ENCODE peak calls at places on chromosomes 16 and 17, in six cellular contexts. G is AG10803; W is CD8-positive, alpha-beta T cell; I is mammary epithelial cell; P is AG04450; L is SJSA1. Q is an unnamed sample.

GRCh38 chr16:24846548-24847357 is 990 bp downstream of the SLC5A11 start:
- DNase-seq in I (no peak), P (no peak), W (no peak), L (no peak), G (no peak), Q (no peak)

GRCh38 chr17:27496501-27496943 is 40.3 kb downstream of the KSR1 start:
- DNase-seq in P (no peak), I (no peak), G (no peak), W (no peak), L (no peak), Q (no peak)

GRCh38 chr16:28112908-28113307 is 49.4 kb upstream of the GSG1L start:
- DNase-seq in G (no peak), P (no peak), L (no peak), I (no peak), W (no peak), Q (no peak)

GRCh38 chr17:68398731-68399637 is 58.3 kb downstream of the WIPI1 start:
- DNase-seq in L (peak; percentile 82), G (peak; percentile 73), I (peak; percentile 32), P (peak; percentile 50), W (peak; percentile 59), Q (peak; percentile 63)

GRCh38 chr17:75888484-75888883 is 8.3 kb downstream of the TRIM65 start:
- DNase-seq in W (no peak), L (no peak), G (no peak), I (no peak), P (no peak), Q (peak; percentile 45)

GRCh38 chr17:60231691-60232090 is 81.9 kb downstream of the CA4 start:
- DNase-seq in W (no peak), L (no peak), P (no peak), G (peak; percentile 54), I (peak; percentile 59), Q (no peak)

GRCh38 chr17:8117367-8117979 is 841 bp downstream of the ALOXE3 start:
- DNase-seq in G (no peak), P (no peak), L (no peak), W (no peak), I (no peak), Q (no peak)

GRCh38 chr16:73231969-73232554 is 184.1 kb upstream of the ZFHX3 start:
- DNase-seq in I (no peak), L (no peak), W (no peak), G (no peak), P (no peak), Q (no peak)

GRCh38 chr17:71926746-71927398 is 193.9 kb upstream of the SOX9 start:
- DNase-seq in L (no peak), G (peak; percentile 18), I (peak; percentile 55), P (no peak), W (no peak), Q (no peak)

GRCh38 chr16:85187447-85187846 is 75.2 kb upstream of the CIBAR2 start:
- DNase-seq in G (no peak), W (no peak), L (no peak), P (no peak), I (no peak), Q (no peak)

GRCh38 chr17:28901866-28902818 is 737 bp downstream of the DHRS13 start:
- DNase-seq in W (peak; percentile 71), I (no peak), L (peak; percentile 50), P (no peak), G (peak; percentile 30), Q (no peak)

GRCh38 chr17:77611791-77612466 is 346.6 kb upstream of the TNRC6C start:
- DNase-seq in W (no peak), P (no peak), L (no peak), G (no peak), I (no peak), Q (peak; percentile 59)

GRCh38 chr17:31273511-31273910 is 23.5 kb downstream of the OMG start:
- DNase-seq in W (no peak), I (no peak), G (no peak), P (no peak), L (no peak), Q (no peak)

GRCh38 chr17:81330884-81331245 is 35.8 kb upstream of the SLC38A10 start:
- DNase-seq in W (no peak), L (no peak), I (no peak), P (no peak), G (no peak), Q (no peak)

GRCh38 chr17:81329927-81330883 is 35.1 kb upstream of the SLC38A10 start:
- DNase-seq in W (no peak), P (no peak), L (no peak), I (no peak), G (no peak), Q (no peak)

GRCh38 chr17:81329279-81329926 is 34.3 kb upstream of the SLC38A10 start:
- DNase-seq in I (peak; percentile 98), L (peak; percentile 79), G (peak; percentile 82), P (peak; percentile 60), W (no peak), Q (peak; percentile 90)

GRCh38 chr17:81328489-81328888 is 33.4 kb upstream of the SLC38A10 start:
- DNase-seq in G (no peak), I (no peak), W (no peak), P (no peak), L (no peak), Q (no peak)

GRCh38 chr17:81328925-81329278 is 33.8 kb upstream of the SLC38A10 start:
- DNase-seq in P (no peak), W (no peak), L (no peak), G (no peak), I (peak; percentile 37), Q (no peak)
- H3K4me3 ChIP-seq in P (no peak overlapping the region), W (no peak overlapping the region), L (no peak overlapping the region), G (no peak overlapping the region), I (no peak overlapping the region), Q (no peak overlapping the region)

DNA sequence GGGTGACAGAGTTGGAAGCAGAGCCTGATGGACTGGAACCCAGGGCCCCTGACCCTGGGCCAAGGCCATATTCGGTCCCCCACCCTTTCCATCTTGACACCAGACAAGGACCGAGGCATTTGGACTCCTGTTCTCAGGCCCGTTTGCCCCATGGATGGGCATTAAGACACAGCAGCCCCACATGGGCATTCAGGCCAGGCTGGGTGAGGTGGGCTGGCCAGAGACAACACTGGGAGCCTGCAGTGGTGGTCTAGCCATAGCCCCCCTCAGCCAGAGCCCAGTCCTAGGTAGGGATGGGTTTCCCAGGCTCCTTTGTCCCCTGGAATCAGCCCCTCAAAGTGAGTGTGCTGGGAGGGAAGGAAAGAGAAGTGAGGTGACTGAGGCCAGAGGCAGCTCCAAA is 1.6 kb downstream of the PDK2 start:
- DNase-seq in G (no peak), I (no peak), W (no peak), L (no peak), P (no peak), Q (no peak)
- H3K4me3 ChIP-seq in G (peak overlapping the region; percentile 91), I (no peak overlapping the region), W (no peak overlapping the region), L (no peak overlapping the region), P (no peak overlapping the region), Q (no peak overlapping the region)

DNA sequence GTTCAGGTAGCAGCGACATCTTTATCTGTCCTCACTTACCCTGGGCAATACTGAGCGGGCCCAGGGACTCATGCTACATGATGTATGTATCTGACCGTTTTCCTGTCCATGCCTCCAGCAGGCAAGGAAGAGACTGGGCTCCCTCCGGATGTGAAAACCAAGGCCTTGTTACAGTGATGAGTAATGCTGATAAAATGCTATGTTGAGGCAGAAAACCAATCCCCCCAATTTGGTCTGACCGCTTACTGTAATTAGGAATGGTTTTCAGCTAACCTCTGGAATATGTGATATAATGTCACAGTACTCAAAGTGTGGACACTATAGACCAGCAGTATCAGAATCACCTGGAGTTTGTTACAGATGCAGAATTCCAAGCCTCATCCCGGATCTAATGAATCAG is 589.9 kb downstream of the HS3ST4 start:
- DNase-seq in W (no peak), I (no peak), P (no peak), L (no peak), G (no peak), Q (no peak)
- H3K4me3 ChIP-seq in W (no peak overlapping the region), I (no peak overlapping the region), P (no peak overlapping the region), L (no peak overlapping the region), G (no peak overlapping the region), Q (no peak overlapping the region)

GRCh38 chr16:56425439-56425832 is at the start of gene AMFR:
- DNase-seq in P (peak; percentile 36), G (peak; percentile 86), W (peak; percentile 80), I (peak; percentile 72), L (peak; percentile 60), Q (peak; percentile 89)

GRCh38 chr16:56426585-56426984 is 1.2 kb upstream of the AMFR start:
- DNase-seq in W (no peak), P (no peak), I (peak; percentile 60), L (no peak), G (no peak), Q (no peak)

GRCh38 chr16:56424404-56424765 is 960 bp downstream of the AMFR start:
- DNase-seq in P (no peak), G (no peak), W (no peak), L (peak; percentile 13), I (peak; percentile 17), Q (no peak)

GRCh38 chr16:56423584-56424403 is 1.6 kb downstream of the AMFR start:
- DNase-seq in W (no peak), G (no peak), I (no peak), P (no peak), L (no peak), Q (no peak)

DNA sequence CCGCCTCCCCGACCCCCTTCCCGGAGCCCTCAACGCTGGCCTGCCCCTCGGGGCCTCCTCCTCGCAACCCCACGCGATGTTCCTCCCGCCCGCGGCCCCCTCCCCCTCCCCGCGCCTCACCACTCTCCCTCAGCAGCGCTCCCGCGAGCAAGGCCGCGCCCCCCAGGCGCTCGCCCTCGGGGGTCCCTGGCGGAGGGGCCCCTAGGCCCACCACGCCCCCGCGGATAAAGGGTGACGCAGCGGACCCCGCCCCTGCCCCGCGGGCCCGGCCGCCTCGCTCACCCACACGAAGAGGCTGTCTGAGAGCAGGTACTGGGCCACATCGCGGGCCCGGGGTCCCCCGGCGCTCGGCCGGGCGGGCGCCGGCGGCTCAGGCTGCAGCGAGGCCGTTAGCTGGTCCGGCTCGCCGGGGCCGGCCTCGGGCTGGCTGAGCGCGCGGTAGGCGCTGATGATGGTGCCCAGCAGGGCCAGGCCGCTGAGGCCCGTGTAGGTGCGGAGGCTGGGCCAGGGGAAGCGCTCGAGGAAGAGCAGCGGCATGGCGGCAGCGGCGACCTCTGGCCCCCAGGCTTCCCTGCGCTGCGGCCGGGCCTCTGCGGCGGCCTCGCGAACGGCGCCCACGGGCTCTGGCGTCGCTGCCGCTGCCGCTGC is 430 bp downstream of the AMFR start:
- DNase-seq in I (no peak), L (peak; percentile 28), W (peak; percentile 58), G (peak; percentile 5), P (no peak), Q (peak; percentile 55)
- H3K4me3 ChIP-seq in I (peak overlapping the region; percentile 77), L (peak overlapping the region; percentile 99), W (peak overlapping the region; percentile 62), G (peak overlapping the region; percentile 76), P (peak overlapping the region; percentile 76), Q (peak overlapping the region; percentile 98)

GRCh38 chr16:57093845-57094564 is 1.6 kb downstream of the CPNE2 start:
- DNase-seq in G (no peak), I (no peak), W (no peak), L (no peak), P (no peak), Q (no peak)

GRCh38 chr16:57091990-57092785 is at the start of gene CPNE2:
- DNase-seq in L (peak; percentile 55), I (no peak), G (peak; percentile 44), W (no peak), P (no peak), Q (peak; percentile 91)

GRCh38 chr16:57092786-57093301 is 461 bp downstream of the CPNE2 start:
- DNase-seq in G (no peak), P (no peak), I (no peak), L (peak; percentile 54), W (peak; percentile 75), Q (peak; percentile 65)

GRCh38 chr16:57089406-57089805 is 3.0 kb upstream of the CPNE2 start:
- DNase-seq in W (no peak), L (no peak), G (no peak), I (no peak), P (no peak), Q (no peak)

GRCh38 chr16:57091200-57091989 is 988 bp upstream of the CPNE2 start:
- DNase-seq in L (peak; percentile 64), W (no peak), G (no peak), P (no peak), I (peak; percentile 47), Q (peak; percentile 79)
- H3K4me3 ChIP-seq in L (peak overlapping the region; percentile 97), W (peak overlapping the region; percentile 49), G (peak overlapping the region; percentile 66), P (peak overlapping the region; percentile 68), I (peak overlapping the region; percentile 19), Q (peak overlapping the region; percentile 80)

Q was measured in aorta.